ENCODE peak calls at places on chromosomes 4 and X, in five cellular contexts. Z is sciatic nerve, W is Panc1, A is left lobe of liver, C is NCI-H146. Q is an unnamed sample.

GRCh38 chr4:79763486-79764075 is 309.4 kb downstream of the ANTXR2 start:
- DNase-seq in Z (no peak), A (no peak), W (no peak), C (no peak), Q (no peak)

GRCh38 chrX:85244411-85245210 is 820 bp downstream of the ZNF711 start:
- DNase-seq in A (no peak), C (peak), W (no peak), Z (no peak), Q (no peak)

GRCh38 chr4:4524364-4524763 is 17.5 kb downstream of the STX18 start:
- DNase-seq in A (no peak), W (no peak), Z (no peak), C (no peak), Q (no peak)

GRCh38 chr4:3070709-3071500 is 3.4 kb downstream of the HTT-AS start:
- DNase-seq in Z (no peak), W (no peak), A (no peak), C (no peak), Q (no peak)

GRCh38 chrX:45142185-45142584 is 58.5 kb downstream of the DIPK2B start:
- DNase-seq in Z (no peak), W (no peak), A (no peak), C (no peak), Q (no peak)

GRCh38 chr4:128416921-128417320 is 129.3 kb upstream of the PGRMC2 start:
- DNase-seq in Z (no peak), W (no peak), C (no peak), A (no peak), Q (no peak)

GRCh38 chr4:71526626-71527406 is 188.0 kb downstream of the SLC4A4 start:
- DNase-seq in A (no peak), W (no peak), Z (no peak), C (no peak), Q (no peak)

GRCh38 chr4:21366312-21366711 is 582.3 kb downstream of the KCNIP4 start:
- DNase-seq in W (no peak), A (no peak), C (no peak), Z (no peak), Q (no peak)

GRCh38 chrX:103329991-103330390 is at the start of gene TCEAL7:
- DNase-seq in W (no peak), C (no peak), A (no peak), Z (peak), Q (no peak)

GRCh38 chr4:173919861-173920260 is 363.6 kb downstream of the FBXO8 start:
- DNase-seq in A (no peak), C (no peak), Z (no peak), W (no peak), Q (no peak)

GRCh38 chr4:128068927-128069326 is 7.8 kb downstream of the LARP1B start:
- DNase-seq in A (no peak), Z (no peak), C (no peak), W (no peak), Q (peak)

GRCh38 chrX:94942603-94943002 is 1268.6 kb downstream of the FAM133A start:
- DNase-seq in A (no peak), Z (no peak), W (no peak), C (no peak), Q (no peak)

GRCh38 chr4:158938462-158939044 is 164.3 kb upstream of the RAPGEF2 start:
- DNase-seq in W (no peak), C (no peak), A (no peak), Z (no peak), Q (no peak)

GRCh38 chr4:55866973-55867574 is 13.6 kb downstream of the EXOC1 start:
- DNase-seq in Z (no peak), A (no peak), C (peak), W (no peak), Q (no peak)

GRCh38 chrX:150329888-150330287 is 33.2 kb upstream of the MAMLD1 start:
- DNase-seq in Z (no peak), A (no peak), W (no peak), C (no peak), Q (no peak)

GRCh38 chrX:27591938-27592337 is 1.8 kb downstream of the DCAF8L2 start:
- DNase-seq in Z (no peak), C (no peak), A (no peak), W (no peak), Q (no peak)

GRCh38 chrX:48960291-48960690 is 2.9 kb upstream of the OTUD5 start:
- DNase-seq in Z (no peak), A (no peak), W (no peak), C (no peak), Q (no peak)

GRCh38 chr4:163495900-163496299 is 1.4 kb downstream of the TMA16 start:
- DNase-seq in W (no peak), C (no peak), Z (no peak), A (no peak), Q (no peak)

GRCh38 chr4:39085891-39086290 is 23.9 kb downstream of the KLHL5 start:
- DNase-seq in Z (no peak), C (no peak), W (no peak), A (no peak), Q (no peak)

GRCh38 chr4:167177925-167178324 is 56.4 kb downstream of the SPOCK3 start:
- DNase-seq in Z (no peak), A (no peak), C (no peak), W (no peak), Q (no peak)

GRCh38 chrX:54785901-54786300 is 12.2 kb downstream of the ITIH6 start:
- DNase-seq in W (no peak), A (peak), C (no peak), Z (no peak), Q (no peak)

GRCh38 chr4:147550626-147551250 is 66.5 kb upstream of the TMEM184C start:
- DNase-seq in A (no peak), W (no peak), C (no peak), Z (no peak), Q (no peak)

GRCh38 chr4:121122661-121123060 is 41.5 kb downstream of the TNIP3 start:
- DNase-seq in Z (no peak), W (no peak), A (no peak), C (no peak), Q (no peak)

GRCh38 chrX:21745756-21746155 is 12.2 kb downstream of the SMPX start:
- DNase-seq in A (peak), C (peak), Z (no peak), W (no peak), Q (no peak)

GRCh38 chr4:102288497-102288896 is 56.8 kb downstream of the SLC39A8 start:
- DNase-seq in W (no peak), C (no peak), Z (no peak), A (no peak), Q (no peak)

GRCh38 chrX:10512741-10513140 is 107.6 kb downstream of the MID1 start:
- DNase-seq in Z (no peak), C (no peak), W (no peak), A (no peak), Q (no peak)

GRCh38 chrX:65581661-65582339 is 47.2 kb upstream of the LAS1L start:
- DNase-seq in W (no peak), Z (peak), C (peak), A (peak), Q (no peak)

GRCh38 chr4:55278316-55278715 is 67.7 kb upstream of the SRD5A3 start:
- DNase-seq in A (no peak), W (no peak), C (no peak), Z (no peak), Q (no peak)

GRCh38 chr4:41478518-41478917 is 59.4 kb upstream of the LIMCH1 start:
- DNase-seq in W (no peak), C (no peak), A (no peak), Z (no peak), Q (no peak)

GRCh38 chrX:145464650-145465049 is 217.3 kb downstream of the SPANXN1 start:
- DNase-seq in W (no peak), A (no peak), C (no peak), Z (no peak), Q (no peak)

GRCh38 chr4:83993774-83994173 is 457.9 kb downstream of the GPAT3 start:
- DNase-seq in A (no peak), C (no peak), Z (no peak), W (no peak), Q (no peak)

GRCh38 chr4:115054836-115055235 is 58.6 kb downstream of the NDST4 start:
- DNase-seq in Z (no peak), A (no peak), C (no peak), W (no peak), Q (no peak)

GRCh38 chrX:24341795-24342194 is 18.6 kb upstream of the SUPT20HL1 start:
- DNase-seq in W (no peak), A (no peak), C (no peak), Z (no peak), Q (no peak)

GRCh38 chrX:11257290-11257689 is 35.9 kb upstream of the AMELX start:
- DNase-seq in Z (no peak), W (no peak), C (no peak), A (no peak), Q (no peak)